ENCODE peak calls at places on chromosomes 12 and 14, in eight cellular contexts. P is GM23338, H is HepG2, S is GM12878, X is HCT116, T is H1, J is K562, G is endothelial cell of umbilical vein. E is an unnamed sample.

GRCh38 chr12:19707948-19708409 is 268.7 kb downstream of the AEBP2 start:
- DNase-seq in P (no peak), H (no peak), S (no peak), X (peak), T (no peak), J (peak), G (no peak), E (no peak)

GRCh38 chr12:64729909-64730584 is 29.2 kb downstream of the GNS start:
- DNase-seq in P (no peak), H (no peak), S (peak), X (no peak), T (no peak), J (no peak), G (peak), E (no peak)

GRCh38 chr14:50768693-50769092 is 62.3 kb downstream of the NIN start:
- DNase-seq in P (no peak), H (no peak), S (no peak), X (no peak), T (no peak), J (no peak), G (no peak), E (no peak)

GRCh38 chr12:94039914-94040313 is 108.5 kb upstream of the PLXNC1 start:
- DNase-seq in P (no peak), H (no peak), S (no peak), X (no peak), T (no peak), J (no peak), G (no peak), E (no peak)

GRCh38 chr12:31715283-31715825 is 13.5 kb downstream of the AMN1 start:
- DNase-seq in P (peak), H (peak), S (peak), X (no peak), T (no peak), J (peak), G (peak), E (no peak)

GRCh38 chr14:59627011-59627520 is 50.5 kb upstream of the CCDC175 start:
- DNase-seq in P (no peak), H (no peak), S (no peak), X (no peak), T (no peak), J (no peak), G (no peak), E (no peak)

GRCh38 chr12:65229441-65229840 is 49.0 kb upstream of the MSRB3 start:
- DNase-seq in P (no peak), H (no peak), S (no peak), X (no peak), T (no peak), J (no peak), G (peak), E (no peak)

GRCh38 chr14:24838945-24839616 is 205.1 kb upstream of the GZMB start:
- DNase-seq in P (no peak), H (peak), S (no peak), X (no peak), T (no peak), J (no peak), G (no peak), E (no peak)

GRCh38 chr12:5439333-5439732 is 7.4 kb downstream of the NTF3 start:
- DNase-seq in P (peak), H (no peak), S (no peak), X (no peak), T (no peak), J (peak), G (no peak), E (no peak)

GRCh38 chr14:52175982-52176502 is 91.5 kb upstream of the PTGDR start:
- DNase-seq in P (no peak), H (no peak), S (peak), X (no peak), T (no peak), J (no peak), G (no peak), E (no peak)

GRCh38 chr14:64845878-64846277 is 33.8 kb downstream of the SPTB start:
- DNase-seq in P (peak), H (no peak), S (no peak), X (no peak), T (no peak), J (no peak), G (no peak), E (no peak)

GRCh38 chr14:37591311-37591940 is 3.6 kb downstream of the FOXA1 start:
- DNase-seq in P (peak), H (no peak), S (no peak), X (no peak), T (no peak), J (no peak), G (no peak), E (no peak)

GRCh38 chr12:62261876-62262275 is 1.7 kb downstream of the USP15 start:
- DNase-seq in P (no peak), H (no peak), S (no peak), X (no peak), T (no peak), J (no peak), G (no peak), E (no peak)

GRCh38 chr12:89770391-89770790 is 61.8 kb upstream of the ATP2B1 start:
- DNase-seq in P (no peak), H (no peak), S (no peak), X (no peak), T (no peak), J (no peak), G (no peak), E (no peak)

GRCh38 chr14:92747701-92748258 is 647 bp downstream of the LGMN start:
- DNase-seq in P (peak), H (peak), S (no peak), X (no peak), T (no peak), J (no peak), G (peak), E (no peak)

DNA sequence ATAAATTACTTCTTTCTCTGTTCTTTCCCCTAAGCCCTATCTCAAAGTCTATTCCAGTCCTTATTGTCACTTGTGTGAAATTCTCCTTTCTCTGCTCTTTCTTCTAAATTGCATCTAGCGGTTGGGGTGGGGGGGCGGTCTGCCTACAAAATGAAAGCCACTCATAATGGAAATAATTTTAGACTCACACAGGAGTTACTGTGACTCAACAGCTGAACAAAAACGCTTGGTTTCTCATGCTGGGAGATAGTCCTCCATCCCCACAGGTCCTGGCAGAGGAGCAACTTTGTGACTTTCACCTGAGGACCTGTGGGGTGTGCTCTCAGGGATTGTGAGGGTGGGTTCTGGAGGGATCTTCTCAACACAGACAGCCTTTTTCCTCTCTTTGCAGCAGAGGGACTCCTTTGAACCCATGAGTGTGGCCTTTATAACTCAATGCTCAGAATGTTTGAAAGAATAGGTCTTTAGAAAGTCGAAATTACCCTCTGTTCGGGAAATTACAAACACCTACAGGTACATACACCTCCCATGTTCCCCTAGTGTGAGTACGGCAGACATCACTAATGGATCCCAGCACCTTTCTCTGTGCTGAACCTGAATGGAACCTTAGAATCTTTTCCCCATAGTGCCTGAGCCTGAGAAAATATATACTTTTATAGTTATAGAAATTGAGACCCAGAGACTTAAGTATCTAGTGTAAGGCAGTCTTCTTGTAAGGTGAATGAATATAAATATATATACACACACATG is 109.7 kb downstream of the CHST11 start:
- DNase-seq in P (no peak), H (no peak), S (no peak), X (no peak), T (no peak), J (no peak), G (no peak), E (no peak)
- H3K27ac ChIP-seq in P (no peak), H (no peak), S (peak), X (no peak), T (no peak), J (no peak), G (no peak), E (no peak)

DNA sequence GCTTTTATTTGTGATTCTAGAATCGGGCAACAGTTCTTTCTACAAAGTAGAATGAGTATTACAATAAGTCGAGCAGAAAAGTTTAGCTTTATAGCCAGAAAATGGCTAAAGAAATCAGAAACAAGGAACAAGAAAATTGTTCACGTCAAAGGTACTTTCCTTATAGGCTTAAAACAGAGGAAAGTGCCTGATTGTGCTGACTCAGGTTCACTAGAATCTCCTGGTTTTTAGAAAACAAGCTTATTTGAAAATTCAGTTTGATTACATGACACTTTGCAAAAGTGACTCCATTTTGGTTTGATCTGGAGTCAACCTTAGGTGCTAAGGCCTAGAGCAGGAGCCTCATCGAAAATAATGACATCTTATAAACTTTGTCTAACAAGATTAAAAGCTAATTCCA is 564.7 kb upstream of the FLRT2 start:
- DNase-seq in P (no peak), H (no peak), S (no peak), X (no peak), T (no peak), J (no peak), G (no peak), E (no peak)
- TF ChIP-seq EZH2 in P (no peak), H (no peak), S (no peak), X (no peak), T (no peak), J (no peak), G (no peak), E (no peak)

GRCh38 chr14:23163830-23164229 is 19.6 kb downstream of the SLC7A8 start:
- DNase-seq in P (no peak), H (no peak), S (no peak), X (no peak), T (no peak), J (no peak), G (no peak), E (no peak)

GRCh38 chr14:23159516-23159915 is 23.9 kb downstream of the SLC7A8 start:
- DNase-seq in P (no peak), H (no peak), S (no peak), X (no peak), T (no peak), J (no peak), G (no peak), E (no peak)

GRCh38 chr14:23162005-23162404 is 21.5 kb downstream of the SLC7A8 start:
- DNase-seq in P (no peak), H (no peak), S (no peak), X (no peak), T (no peak), J (no peak), G (no peak), E (no peak)

GRCh38 chr14:23162800-23163199 is 20.7 kb downstream of the SLC7A8 start:
- DNase-seq in P (no peak), H (no peak), S (no peak), X (no peak), T (no peak), J (no peak), G (no peak), E (no peak)

GRCh38 chr14:23160924-23161522 is 22.4 kb downstream of the SLC7A8 start:
- DNase-seq in P (peak), H (no peak), S (no peak), X (no peak), T (no peak), J (peak), G (no peak), E (no peak)
- TF ChIP-seq POLR2AphosphoS5 in P (no peak), H (no peak), S (no peak), X (no peak), T (no peak), J (peak), G (no peak), E (peak)

GRCh38 chr12:87157791-87158190 is 871.4 kb downstream of the C12orf50 start:
- DNase-seq in P (peak), H (no peak), S (no peak), X (no peak), T (peak), J (no peak), G (no peak), E (no peak)
- H3K27ac ChIP-seq in P (no peak), H (no peak), S (no peak), X (no peak), T (no peak), J (no peak), G (no peak), E (no peak)

E was measured in SK-N-MC.